ENCODE peak calls at places on chromosomes 13 and 19, in six cellular contexts. C, P, O, T, J and H are unnamed samples.

GRCh38 chr13:91172160-91172559 is 175.3 kb upstream of the MIR17HG start:
- DNase-seq in O (no peak), P (no peak), T (no peak), C (no peak), J (no peak), H (no peak)

GRCh38 chr13:46530084-46530935 is 22.7 kb upstream of the LRCH1 start:
- DNase-seq in O (no peak), T (peak; percentile 67), C (no peak), J (no peak), P (no peak), H (no peak)

GRCh38 chr13:43401364-43401763 is 378.0 kb downstream of the DNAJC15 start:
- DNase-seq in O (no peak), J (peak; percentile 46), T (no peak), P (no peak), C (no peak), H (no peak)

GRCh38 chr19:10237702-10238101 is 6.6 kb upstream of the S1PR2 start:
- DNase-seq in P (no peak), T (no peak), O (no peak), C (no peak), J (no peak), H (no peak)

GRCh38 chr13:19817106-19817505 is 34.4 kb upstream of the PSPC1 start:
- DNase-seq in C (no peak), P (no peak), J (no peak), T (no peak), O (no peak), H (no peak)

GRCh38 chr19:8654591-8655339 is 24.3 kb downstream of the NFILZ start:
- DNase-seq in O (peak; percentile 77), P (peak; percentile 75), J (no peak), T (no peak), C (peak; percentile 26), H (peak; percentile 21)

GRCh38 chr13:50691682-50692263 is 151.7 kb downstream of the DLEU7 start:
- DNase-seq in J (no peak), T (no peak), C (no peak), O (no peak), P (no peak), H (no peak)

GRCh38 chr19:41356984-41357739 is 3.4 kb upstream of the TGFB1 start:
- DNase-seq in T (no peak), C (no peak), J (no peak), P (no peak), O (no peak), H (no peak)

GRCh38 chr19:56120002-56120370 is 1.1 kb downstream of the ZNF787 start:
- DNase-seq in O (no peak), C (no peak), J (no peak), T (no peak), P (no peak), H (no peak)

GRCh38 chr19:45873219-45873772 is 9.2 kb downstream of the FOXA3 start:
- DNase-seq in C (no peak), J (no peak), O (no peak), T (no peak), P (no peak), H (no peak)

GRCh38 chr19:44658069-44658727 is 13.1 kb upstream of the CEACAM19 start:
- DNase-seq in T (no peak), O (no peak), C (no peak), J (no peak), P (no peak), H (no peak)

GRCh38 chr13:105969761-105970160 is 565.7 kb downstream of the EFNB2 start:
- DNase-seq in O (no peak), T (peak; percentile 57), C (peak; percentile 93), P (no peak), J (no peak), H (no peak)

GRCh38 chr19:43552198-43552450 is 19.1 kb downstream of the ZNF575 start:
- DNase-seq in O (no peak), P (no peak), T (no peak), J (no peak), C (no peak), H (no peak)

GRCh38 chr19:38543807-38544568 is 73.8 kb downstream of the MAP4K1 start:
- DNase-seq in P (no peak), T (peak; percentile 63), O (peak; percentile 76), J (peak; percentile 94), C (peak; percentile 99), H (peak; percentile 71)

GRCh38 chr13:35818577-35819165 is 312.5 kb downstream of the DCLK1 start:
- DNase-seq in C (peak; percentile 4), T (peak; percentile 33), P (no peak), O (peak; percentile 26), J (peak; percentile 67), H (peak; percentile 77)

GRCh38 chr19:10580979-10581631 is 6.0 kb downstream of the AP1M2 start:
- DNase-seq in T (peak; percentile 71), P (peak; percentile 93), O (peak; percentile 80), J (peak; percentile 95), C (peak; percentile 50), H (peak; percentile 96)

GRCh38 chr13:35791191-35791902 is 314.9 kb upstream of the MAB21L1 start:
- DNase-seq in O (no peak), C (no peak), T (no peak), P (no peak), J (no peak), H (no peak)

GRCh38 chr13:95245072-95245471 is 56.2 kb downstream of the ABCC4 start:
- DNase-seq in C (no peak), T (no peak), J (peak; percentile 32), O (no peak), P (no peak), H (no peak)

GRCh38 chr13:44739539-44739938 is 163.4 kb upstream of the TSC22D1 start:
- DNase-seq in J (no peak), T (no peak), P (no peak), O (no peak), C (no peak), H (no peak)

GRCh38 chr19:4059931-4060620 is 6.6 kb downstream of the ZBTB7A start:
- DNase-seq in P (peak; percentile 85), J (no peak), O (no peak), T (no peak), C (peak; percentile 67), H (no peak)

GRCh38 chr13:44792096-44792495 is 197.2 kb downstream of the NUFIP1 start:
- DNase-seq in C (peak; percentile 10), T (no peak), O (no peak), P (no peak), J (no peak), H (no peak)

GRCh38 chr13:71685072-71685471 is 181.9 kb downstream of the DACH1 start:
- DNase-seq in T (no peak), C (no peak), P (no peak), J (no peak), O (no peak), H (no peak)

GRCh38 chr13:99269627-99270252 is 11.6 kb upstream of the GPR18 start:
- DNase-seq in C (peak; percentile 22), P (no peak), J (peak; percentile 83), T (peak; percentile 40), O (peak; percentile 23), H (peak; percentile 47)

GRCh38 chr13:112714772-112715569 is 25.1 kb downstream of the ATP11A start:
- DNase-seq in T (no peak), P (peak; percentile 57), O (no peak), J (no peak), C (no peak), H (no peak)

GRCh38 chr13:49859568-49859967 is 67.1 kb upstream of the KPNA3 start:
- DNase-seq in T (peak; percentile 70), P (no peak), J (no peak), C (peak; percentile 18), O (no peak), H (no peak)

GRCh38 chr19:10317045-10317856 is 1.4 kb upstream of the FDX2 start:
- DNase-seq in T (no peak), C (no peak), J (no peak), P (no peak), O (no peak), H (peak; percentile 18)

GRCh38 chr13:73403362-73404150 is 344.8 kb downstream of the KLF5 start:
- DNase-seq in J (no peak), C (no peak), O (no peak), P (no peak), T (no peak), H (no peak)

GRCh38 chr13:76516013-76516412 is 370.2 kb downstream of the KCTD12 start:
- DNase-seq in C (no peak), O (no peak), P (no peak), T (peak; percentile 35), J (no peak), H (no peak)

GRCh38 chr13:81779896-81780295 is 1439.0 kb upstream of the SPRY2 start:
- DNase-seq in O (no peak), T (no peak), P (no peak), J (no peak), C (no peak), H (no peak)

GRCh38 chr13:75818181-75819110 is 182.3 kb downstream of the LMO7 start:
- DNase-seq in P (no peak), O (no peak), C (no peak), J (no peak), T (no peak), H (no peak)

GRCh38 chr13:28531195-28531955 is 36.4 kb upstream of the FLT1 start:
- DNase-seq in T (no peak), C (no peak), P (peak; percentile 62), O (no peak), J (peak; percentile 45), H (peak; percentile 3)

GRCh38 chr19:13597625-13598024 is 91.3 kb upstream of the CACNA1A start:
- DNase-seq in O (peak; percentile 89), J (peak; percentile 68), P (no peak), C (peak; percentile 37), T (no peak), H (peak; percentile 76)

GRCh38 chr19:12833747-12834417 is 497 bp downstream of the RTBDN start:
- DNase-seq in T (no peak), J (no peak), O (peak; percentile 83), P (peak; percentile 59), C (no peak), H (peak; percentile 60)

GRCh38 chr19:3606690-3607289 is at the start of gene TBXA2R:
- DNase-seq in P (peak; percentile 92), C (peak; percentile 56), T (no peak), O (peak; percentile 91), J (no peak), H (peak; percentile 28)